ENCODE peak calls at places on chromosome X, in five cellular contexts. O is activated naive CD4-positive, alpha-beta T cell; E is esophagus muscularis mucosa; K is NCI-H226; M is neuronal stem cell. B is an unnamed sample.

GRCh38 chrX:121216979-121217378 is 169.6 kb downstream of the GLUD2 start:
- DNase-seq in K (no peak), M (no peak), E (no peak), O (no peak), B (no peak)

GRCh38 chrX:13110427-13111324 is 66.3 kb upstream of the FAM9C start:
- DNase-seq in M (no peak), E (no peak), K (peak; percentile 82), O (no peak), B (no peak)

GRCh38 chrX:130184168-130184567 is 12.4 kb downstream of the RAB33A start:
- DNase-seq in M (no peak), E (no peak), O (no peak), K (no peak), B (no peak)

GRCh38 chrX:15998350-15998749 is 125.0 kb upstream of the GRPR start:
- DNase-seq in M (no peak), E (no peak), O (no peak), K (no peak), B (no peak)

GRCh38 chrX:82141942-82142341 is 940.0 kb downstream of the SH3BGRL start:
- DNase-seq in K (no peak), E (no peak), M (no peak), O (no peak), B (no peak)

GRCh38 chrX:71236858-71237257 is 13.8 kb downstream of the GJB1 start:
- DNase-seq in M (no peak), O (no peak), K (no peak), E (no peak), B (no peak)

GRCh38 chrX:136694491-136695087 is 46.6 kb downstream of the CD40LG start:
- DNase-seq in M (peak; percentile 30), K (no peak), O (no peak), E (no peak), B (no peak)

GRCh38 chrX:49695276-49696180 is at the start of gene PAGE1:
- DNase-seq in O (no peak), M (no peak), K (no peak), E (no peak), B (no peak)

GRCh38 chrX:110404376-110404775 is 45.7 kb downstream of the RTL9 start:
- DNase-seq in O (no peak), E (no peak), M (no peak), K (no peak), B (no peak)

GRCh38 chrX:24285082-24285481 is 28.8 kb downstream of the SUPT20HL2 start:
- DNase-seq in E (no peak), O (no peak), M (no peak), K (no peak), B (no peak)